ENCODE peak calls at places on chromosomes 1 and 21, in ten cellular contexts. W, X, J, C, T, B, H, P, E and N are unnamed samples.

GRCh38 chr1:93177991-93178390 is 2.2 kb downstream of the TMED5 start:
- DNase-seq in J (no peak), H (no peak), C (no peak), P (no peak), X (no peak), W (no peak), B (no peak), T (no peak), E (no peak), N (no peak)

GRCh38 chr1:175679931-175680652 is 63.3 kb downstream of the TNR start:
- DNase-seq in X (no peak), J (no peak), C (no peak), B (no peak), T (no peak), E (no peak), W (no peak), H (no peak), P (no peak), N (no peak)

GRCh38 chr21:35329940-35330670 is 281.0 kb upstream of the RUNX1 start:
- DNase-seq in C (no peak), E (peak), H (no peak), P (no peak), J (no peak), X (no peak), B (no peak), T (no peak), W (no peak), N (no peak)

GRCh38 chr1:155261401-155261887 is 716 bp downstream of the SCAMP3 start:
- DNase-seq in W (no peak), C (no peak), P (no peak), H (no peak), J (no peak), E (no peak), T (no peak), B (no peak), X (no peak), N (no peak)

GRCh38 chr1:2962541-2962940 is 58.7 kb upstream of the ACTRT2 start:
- DNase-seq in E (no peak), X (no peak), W (no peak), T (no peak), C (no peak), J (peak), P (no peak), H (no peak), B (peak), N (no peak)

GRCh38 chr1:62877579-62877978 is 93.6 kb downstream of the ATG4C start:
- DNase-seq in X (no peak), W (no peak), H (no peak), C (no peak), T (no peak), B (no peak), J (no peak), P (no peak), E (no peak), N (no peak)

GRCh38 chr1:152110860-152111514 is 4.3 kb downstream of the TCHH start:
- DNase-seq in H (no peak), T (no peak), C (peak), P (no peak), X (no peak), E (no peak), B (peak), J (no peak), W (peak), N (no peak)

GRCh38 chr1:108830119-108831008 is 26.5 kb downstream of the AKNAD1 start:
- DNase-seq in J (peak), P (peak), H (peak), T (peak), X (peak), C (peak), W (peak), B (peak), E (peak), N (peak)

GRCh38 chr1:176051402-176051801 is 155.7 kb downstream of the COP1 start:
- DNase-seq in P (no peak), C (no peak), B (no peak), J (no peak), T (no peak), H (no peak), E (no peak), X (no peak), W (no peak), N (no peak)

GRCh38 chr1:105874621-105875020 is 1181.9 kb upstream of the PRMT6 start:
- DNase-seq in J (no peak), W (no peak), E (no peak), C (no peak), B (no peak), H (no peak), T (no peak), P (no peak), X (no peak), N (no peak)

GRCh38 chr1:91604632-91605031 is 104.0 kb downstream of the CDC7 start:
- DNase-seq in T (no peak), W (no peak), B (no peak), H (no peak), E (peak), X (no peak), J (peak), C (no peak), P (no peak), N (no peak)

GRCh38 chr1:27503961-27504587 is 14.1 kb upstream of the WASF2 start:
- DNase-seq in B (no peak), J (no peak), T (no peak), X (no peak), H (no peak), C (no peak), W (no peak), P (no peak), E (no peak), N (no peak)

GRCh38 chr1:27505420-27505680 is 15.4 kb upstream of the WASF2 start:
- DNase-seq in J (no peak), P (no peak), X (no peak), C (no peak), T (no peak), E (no peak), W (no peak), B (no peak), H (no peak), N (no peak)

GRCh38 chr1:27506703-27507102 is 16.7 kb upstream of the WASF2 start:
- DNase-seq in P (no peak), W (no peak), T (no peak), X (no peak), E (no peak), H (no peak), J (no peak), C (no peak), B (no peak), N (no peak)

GRCh38 chr1:27503033-27503432 is 13.1 kb upstream of the WASF2 start:
- DNase-seq in B (no peak), J (no peak), P (no peak), H (no peak), T (no peak), X (no peak), C (no peak), E (no peak), W (no peak), N (no peak)

GRCh38 chr1:27504588-27505419 is 14.8 kb upstream of the WASF2 start:
- DNase-seq in J (peak), W (no peak), E (no peak), P (peak), H (peak), B (peak), C (peak), T (peak), X (no peak), N (peak)
- H3K27ac ChIP-seq in J (peak), W (no peak), E (peak), P (peak), H (peak), B (peak), C (peak), T (peak), X (no peak), N (peak)

DNA sequence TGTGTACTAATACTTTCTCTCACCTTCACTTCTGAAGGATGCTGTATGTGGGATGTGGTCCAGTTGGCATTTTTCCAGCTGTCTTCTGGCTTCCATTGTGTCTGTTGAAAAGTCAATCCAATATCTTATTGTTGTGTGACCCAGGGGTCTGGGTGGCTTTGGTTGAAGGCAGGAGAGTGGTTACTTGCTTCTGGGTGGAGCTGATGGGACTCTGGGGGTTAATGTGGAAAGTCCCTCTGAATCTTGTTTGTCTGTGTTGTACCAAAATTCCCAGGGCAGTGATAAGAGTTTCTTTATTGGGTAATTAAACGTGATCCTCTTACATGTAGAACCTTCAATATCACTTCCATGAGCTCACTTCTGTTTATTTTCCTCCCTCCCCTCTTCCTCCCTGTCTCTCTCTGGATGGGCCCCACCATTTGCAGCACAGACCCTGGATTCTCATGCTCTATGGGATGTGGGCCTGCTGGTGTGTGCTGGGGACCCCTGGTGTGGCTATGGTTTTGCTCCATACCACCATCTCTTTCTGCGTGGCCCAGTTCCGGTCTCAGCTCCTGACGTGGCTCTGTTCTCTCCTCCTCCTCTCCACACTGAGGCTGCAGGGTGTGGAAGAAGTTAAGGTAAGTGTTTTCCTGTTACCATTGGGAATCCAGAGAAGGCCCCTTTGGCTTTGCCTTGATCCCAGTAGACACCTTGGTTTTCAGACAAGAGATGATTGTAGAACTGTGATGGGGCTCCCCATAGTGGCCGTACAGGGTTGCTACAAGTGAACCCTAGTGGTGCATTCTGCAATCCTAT is 71.5 kb downstream of the HHAT start:
- DNase-seq in W (peak), P (peak), E (peak), C (peak), T (peak), B (no peak), H (peak), X (peak), J (peak), N (no peak)
- TF ChIP-seq CTCF in W (peak), P (peak), E (peak), C (peak), T (peak), B (peak), H (peak), X (peak), J (peak), N (peak)

GRCh38 chr21:45857761-45858160 is 123.8 kb upstream of the COL6A1 start:
- DNase-seq in T (peak), C (no peak), H (no peak), W (no peak), J (no peak), P (peak), B (peak), E (no peak), X (no peak), N (peak)
- TF ChIP-seq POLR2AphosphoS5 in T (no peak), C (no peak), H (no peak), W (no peak), J (no peak), P (no peak), B (no peak), E (no peak), X (no peak), N (no peak)

GRCh38 chr1:223780318-223780717 is 65.4 kb downstream of the TP53BP2 start:
- DNase-seq in P (no peak), J (peak), B (no peak), C (no peak), X (no peak), W (no peak), E (no peak), T (no peak), H (no peak), N (no peak)
- H3K27ac ChIP-seq in P (no peak), J (no peak), B (no peak), C (no peak), X (no peak), W (no peak), E (no peak), T (no peak), H (no peak), N (no peak)

GRCh38 chr1:60825593-60825992 is 256.8 kb upstream of the NFIA start:
- DNase-seq in W (no peak), H (peak), X (peak), J (no peak), C (peak), T (no peak), P (no peak), E (no peak), B (peak), N (no peak)
- TF ChIP-seq CTCF in W (no peak), H (no peak), X (peak), J (no peak), C (peak), T (no peak), P (no peak), E (no peak), B (peak), N (no peak)

GRCh38 chr1:23796466-23797271 is 3.9 kb downstream of the GALE start:
- DNase-seq in W (no peak), T (peak), C (peak), P (peak), B (peak), E (no peak), X (no peak), H (peak), J (peak), N (no peak)
- TF ChIP-seq POLR2AphosphoS5 in W (peak), T (no peak), C (no peak), P (no peak), B (peak), E (no peak), X (no peak), H (no peak), J (no peak), N (no peak)

GRCh38 chr1:37930246-37931142 is 16.4 kb downstream of the INPP5B start:
- DNase-seq in C (no peak), H (no peak), T (no peak), X (no peak), W (peak), E (no peak), P (no peak), B (no peak), J (peak), N (no peak)

GRCh38 chr1:37926061-37926924 is 20.6 kb downstream of the INPP5B start:
- DNase-seq in B (no peak), E (no peak), W (no peak), P (no peak), C (no peak), J (no peak), H (no peak), T (no peak), X (no peak), N (no peak)

GRCh38 chr1:37931148-37931492 is 15.7 kb downstream of the INPP5B start:
- DNase-seq in C (peak), J (no peak), E (no peak), P (no peak), B (no peak), X (no peak), H (peak), W (no peak), T (no peak), N (no peak)

GRCh38 chr1:37932759-37933158 is 14.1 kb downstream of the INPP5B start:
- DNase-seq in B (no peak), E (no peak), J (no peak), P (no peak), X (no peak), C (no peak), T (no peak), H (no peak), W (no peak), N (no peak)

DNA sequence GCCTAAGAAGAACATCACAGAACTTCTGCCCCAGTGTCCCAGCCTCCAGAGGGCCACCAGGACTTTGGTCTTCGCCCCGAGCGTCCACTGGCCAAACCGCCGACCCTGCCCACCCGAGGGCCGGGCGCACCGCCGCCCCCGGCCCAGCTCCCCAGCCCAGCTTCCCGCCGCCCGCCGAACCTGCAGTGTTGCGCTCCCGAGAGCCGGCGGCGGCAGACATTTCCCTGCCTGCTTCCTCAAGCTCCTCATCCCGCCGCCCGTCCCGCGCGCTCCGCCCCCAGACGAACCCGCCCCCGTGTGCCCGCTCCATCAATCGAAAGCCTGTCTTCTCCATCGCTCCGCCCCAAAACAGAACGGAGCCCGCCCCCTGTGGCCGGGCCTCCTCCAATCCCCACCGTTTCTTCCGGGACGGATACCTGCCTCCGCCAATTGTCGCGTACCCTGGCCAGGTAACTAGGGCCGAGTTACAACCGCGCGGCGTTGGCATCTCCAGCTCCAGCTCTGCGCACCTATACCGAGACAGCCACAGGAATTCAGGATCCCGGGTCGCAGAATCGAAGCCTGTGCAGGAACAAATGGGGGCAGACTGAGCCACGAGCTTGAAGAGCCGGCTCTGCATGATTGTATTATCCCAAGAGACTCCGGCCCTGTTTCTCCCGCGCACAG is 15.2 kb downstream of the INPP5B start:
- DNase-seq in X (peak), C (peak), J (peak), P (peak), T (peak), H (peak), B (peak), E (peak), W (peak), N (peak)
- H3K27ac ChIP-seq in X (peak), C (peak), J (peak), P (peak), T (peak), H (peak), B (peak), E (peak), W (peak), N (peak)

DNA sequence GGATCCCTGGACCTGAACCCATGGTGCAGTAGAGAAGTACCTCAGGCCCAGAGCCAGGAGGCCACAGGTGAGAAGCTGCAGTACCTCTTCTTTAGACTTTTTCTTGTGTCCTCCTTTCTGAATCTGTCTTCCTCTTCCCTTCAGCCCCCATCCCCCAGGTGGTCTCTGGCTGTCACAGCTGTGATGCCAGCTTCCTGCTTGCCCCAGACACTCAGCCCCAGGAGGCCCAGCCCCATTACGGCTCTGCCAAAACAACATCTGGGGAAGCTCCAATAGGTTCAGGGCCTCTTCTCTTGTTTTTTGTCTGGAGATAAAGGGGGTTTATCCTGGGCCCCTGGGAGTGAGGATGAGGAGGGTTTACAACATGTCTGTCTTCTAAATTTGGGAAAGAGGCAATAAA is 9.5 kb upstream of the BTG2 start:
- DNase-seq in X (no peak), P (no peak), W (no peak), J (no peak), B (peak), H (no peak), C (no peak), E (no peak), T (no peak), N (no peak)
- TF ChIP-seq CTCF in X (no peak), P (no peak), W (no peak), J (no peak), B (no peak), H (no peak), C (no peak), E (no peak), T (no peak), N (no peak)